ENCODE peak calls at places on chromosome 19, in seven cellular contexts. One of them, this sample, is unnamed.

GRCh38 chr19:40241809-40242384 is 15.4 kb upstream of the CCNP start:
- DNase-seq in cardiac muscle cell: no peak
- DNase-seq in brain microvascular endothelial cell: no peak
- DNase-seq in thoracic aorta: no peak
- DNase-seq in tibial artery: peak
- DNase-seq in heart left ventricle: peak
- DNase-seq in left lung: peak
- DNase-seq in this sample: peak

GRCh38 chr19:56105090-56105701 is 15.9 kb downstream of the ZNF787 start:
- DNase-seq in cardiac muscle cell: peak
- DNase-seq in brain microvascular endothelial cell: no peak
- DNase-seq in thoracic aorta: peak
- DNase-seq in tibial artery: peak
- DNase-seq in heart left ventricle: peak
- DNase-seq in left lung: peak
- DNase-seq in this sample: peak

GRCh38 chr19:40633207-40633606 is 32.0 kb downstream of the LTBP4 start:
- DNase-seq in cardiac muscle cell: no peak
- DNase-seq in brain microvascular endothelial cell: peak
- DNase-seq in thoracic aorta: no peak
- DNase-seq in tibial artery: no peak
- DNase-seq in heart left ventricle: no peak
- DNase-seq in left lung: no peak
- DNase-seq in this sample: no peak

GRCh38 chr19:47663911-47664771 is 49.1 kb upstream of the EHD2 start:
- DNase-seq in cardiac muscle cell: peak
- DNase-seq in brain microvascular endothelial cell: peak
- DNase-seq in thoracic aorta: peak
- DNase-seq in tibial artery: peak
- DNase-seq in heart left ventricle: peak
- DNase-seq in left lung: no peak
- DNase-seq in this sample: peak

GRCh38 chr19:10855879-10856522 is 7.8 kb downstream of the C19orf38 start:
- DNase-seq in cardiac muscle cell: peak
- DNase-seq in brain microvascular endothelial cell: no peak
- DNase-seq in thoracic aorta: no peak
- DNase-seq in tibial artery: no peak
- DNase-seq in heart left ventricle: no peak
- DNase-seq in left lung: no peak
- DNase-seq in this sample: no peak

GRCh38 chr19:58350001-58350801 is 3.1 kb downstream of the A1BG start:
- DNase-seq in cardiac muscle cell: no peak
- DNase-seq in brain microvascular endothelial cell: no peak
- DNase-seq in thoracic aorta: no peak
- DNase-seq in tibial artery: no peak
- DNase-seq in heart left ventricle: no peak
- DNase-seq in left lung: no peak
- DNase-seq in this sample: no peak

GRCh38 chr19:33948651-33949335 is 152.1 kb downstream of the KCTD15 start:
- DNase-seq in cardiac muscle cell: no peak
- DNase-seq in brain microvascular endothelial cell: no peak
- DNase-seq in thoracic aorta: no peak
- DNase-seq in tibial artery: no peak
- DNase-seq in heart left ventricle: no peak
- DNase-seq in left lung: no peak
- DNase-seq in this sample: no peak

GRCh38 chr19:38713227-38713649 is 31.0 kb downstream of the CAPN12 start:
- DNase-seq in cardiac muscle cell: no peak
- DNase-seq in brain microvascular endothelial cell: no peak
- DNase-seq in thoracic aorta: no peak
- DNase-seq in tibial artery: peak
- DNase-seq in heart left ventricle: peak
- DNase-seq in left lung: no peak
- DNase-seq in this sample: peak

GRCh38 chr19:49165111-49165750 is 7.6 kb downstream of the TRPM4 start:
- DNase-seq in cardiac muscle cell: peak
- DNase-seq in brain microvascular endothelial cell: peak
- DNase-seq in thoracic aorta: no peak
- DNase-seq in tibial artery: peak
- DNase-seq in heart left ventricle: peak
- DNase-seq in left lung: no peak
- DNase-seq in this sample: peak

GRCh38 chr19:53254451-53255341 is at the start of gene ZNF677:
- DNase-seq in cardiac muscle cell: peak
- DNase-seq in brain microvascular endothelial cell: peak
- DNase-seq in thoracic aorta: peak
- DNase-seq in tibial artery: peak
- DNase-seq in heart left ventricle: peak
- DNase-seq in left lung: peak
- DNase-seq in this sample: peak

GRCh38 chr19:35495107-35496064 is 5.1 kb upstream of the KRTDAP start:
- DNase-seq in cardiac muscle cell: peak
- DNase-seq in brain microvascular endothelial cell: peak
- DNase-seq in thoracic aorta: peak
- DNase-seq in tibial artery: peak
- DNase-seq in heart left ventricle: peak
- DNase-seq in left lung: peak
- DNase-seq in this sample: peak

GRCh38 chr19:43482193-43482592 is 16.8 kb upstream of the LYPD3 start:
- DNase-seq in cardiac muscle cell: no peak
- DNase-seq in brain microvascular endothelial cell: no peak
- DNase-seq in thoracic aorta: no peak
- DNase-seq in tibial artery: no peak
- DNase-seq in heart left ventricle: no peak
- DNase-seq in left lung: peak
- DNase-seq in this sample: no peak

GRCh38 chr19:45442927-45443461 is 19.3 kb upstream of the ERCC1 start:
- DNase-seq in cardiac muscle cell: no peak
- DNase-seq in brain microvascular endothelial cell: peak
- DNase-seq in thoracic aorta: no peak
- DNase-seq in tibial artery: peak
- DNase-seq in heart left ventricle: peak
- DNase-seq in left lung: peak
- DNase-seq in this sample: peak

GRCh38 chr19:30884146-30884812 is 465.0 kb downstream of the TSHZ3 start:
- DNase-seq in cardiac muscle cell: no peak
- DNase-seq in brain microvascular endothelial cell: no peak
- DNase-seq in thoracic aorta: no peak
- DNase-seq in tibial artery: no peak
- DNase-seq in heart left ventricle: no peak
- DNase-seq in left lung: no peak
- DNase-seq in this sample: no peak

GRCh38 chr19:53971608-53972007 is 8.9 kb downstream of the CACNG8 start:
- DNase-seq in cardiac muscle cell: no peak
- DNase-seq in brain microvascular endothelial cell: no peak
- DNase-seq in thoracic aorta: no peak
- DNase-seq in tibial artery: no peak
- DNase-seq in heart left ventricle: no peak
- DNase-seq in left lung: no peak
- DNase-seq in this sample: no peak

GRCh38 chr19:57642396-57643046 is 9.6 kb downstream of the ZNF211 start:
- DNase-seq in cardiac muscle cell: no peak
- DNase-seq in brain microvascular endothelial cell: no peak
- DNase-seq in thoracic aorta: no peak
- DNase-seq in tibial artery: no peak
- DNase-seq in heart left ventricle: no peak
- DNase-seq in left lung: no peak
- DNase-seq in this sample: no peak

GRCh38 chr19:23817519-23817918 is 58.8 kb upstream of the ZNF681 start:
- DNase-seq in cardiac muscle cell: peak
- DNase-seq in brain microvascular endothelial cell: peak
- DNase-seq in thoracic aorta: no peak
- DNase-seq in tibial artery: no peak
- DNase-seq in heart left ventricle: peak
- DNase-seq in left lung: no peak
- DNase-seq in this sample: no peak

GRCh38 chr19:45271709-45272108 is 20.6 kb downstream of the MARK4 start:
- DNase-seq in cardiac muscle cell: no peak
- DNase-seq in brain microvascular endothelial cell: no peak
- DNase-seq in thoracic aorta: no peak
- DNase-seq in tibial artery: no peak
- DNase-seq in heart left ventricle: no peak
- DNase-seq in left lung: no peak
- DNase-seq in this sample: no peak

GRCh38 chr19:17097593-17098126 is 22.1 kb downstream of the MYO9B start:
- DNase-seq in cardiac muscle cell: peak
- DNase-seq in brain microvascular endothelial cell: no peak
- DNase-seq in thoracic aorta: no peak
- DNase-seq in tibial artery: no peak
- DNase-seq in heart left ventricle: no peak
- DNase-seq in left lung: no peak
- DNase-seq in this sample: no peak

GRCh38 chr19:4278926-4279529 is at the start of gene SHD:
- DNase-seq in cardiac muscle cell: peak
- DNase-seq in brain microvascular endothelial cell: no peak
- DNase-seq in thoracic aorta: no peak
- DNase-seq in tibial artery: no peak
- DNase-seq in heart left ventricle: no peak
- DNase-seq in left lung: no peak
- DNase-seq in this sample: no peak

GRCh38 chr19:6587998-6588507 is 2.9 kb downstream of the CD70 start:
- DNase-seq in cardiac muscle cell: no peak
- DNase-seq in brain microvascular endothelial cell: no peak
- DNase-seq in thoracic aorta: no peak
- DNase-seq in tibial artery: no peak
- DNase-seq in heart left ventricle: no peak
- DNase-seq in left lung: no peak
- DNase-seq in this sample: no peak

GRCh38 chr19:10334340-10335148 is 1.2 kb upstream of the RAVER1 start:
- DNase-seq in cardiac muscle cell: peak
- DNase-seq in brain microvascular endothelial cell: peak
- DNase-seq in thoracic aorta: peak
- DNase-seq in tibial artery: peak
- DNase-seq in heart left ventricle: peak
- DNase-seq in left lung: peak
- DNase-seq in this sample: peak

GRCh38 chr19:17681505-17682125 is 6.5 kb downstream of the UNC13A start:
- DNase-seq in cardiac muscle cell: peak
- DNase-seq in brain microvascular endothelial cell: peak
- DNase-seq in thoracic aorta: no peak
- DNase-seq in tibial artery: no peak
- DNase-seq in heart left ventricle: peak
- DNase-seq in left lung: no peak
- DNase-seq in this sample: peak

GRCh38 chr19:47158879-47159509 is 28.4 kb downstream of the SAE1 start:
- DNase-seq in cardiac muscle cell: no peak
- DNase-seq in brain microvascular endothelial cell: peak
- DNase-seq in thoracic aorta: no peak
- DNase-seq in tibial artery: no peak
- DNase-seq in heart left ventricle: no peak
- DNase-seq in left lung: no peak
- DNase-seq in this sample: no peak

GRCh38 chr19:4376991-4377781 is 23.2 kb downstream of the SH3GL1 start:
- DNase-seq in cardiac muscle cell: no peak
- DNase-seq in brain microvascular endothelial cell: no peak
- DNase-seq in thoracic aorta: no peak
- DNase-seq in tibial artery: no peak
- DNase-seq in heart left ventricle: no peak
- DNase-seq in left lung: peak
- DNase-seq in this sample: no peak

GRCh38 chr19:2268861-2269243 is 12.6 kb upstream of the JSRP1 start:
- DNase-seq in cardiac muscle cell: no peak
- DNase-seq in brain microvascular endothelial cell: no peak
- DNase-seq in thoracic aorta: no peak
- DNase-seq in tibial artery: no peak
- DNase-seq in heart left ventricle: no peak
- DNase-seq in left lung: peak
- DNase-seq in this sample: no peak
- H3K27ac ChIP-seq in cardiac muscle cell: no peak
- H3K27ac ChIP-seq in brain microvascular endothelial cell: peak
- H3K27ac ChIP-seq in thoracic aorta: no peak
- H3K27ac ChIP-seq in tibial artery: peak
- H3K27ac ChIP-seq in heart left ventricle: peak
- H3K27ac ChIP-seq in left lung: peak
- H3K27ac ChIP-seq in this sample: peak

DNA sequence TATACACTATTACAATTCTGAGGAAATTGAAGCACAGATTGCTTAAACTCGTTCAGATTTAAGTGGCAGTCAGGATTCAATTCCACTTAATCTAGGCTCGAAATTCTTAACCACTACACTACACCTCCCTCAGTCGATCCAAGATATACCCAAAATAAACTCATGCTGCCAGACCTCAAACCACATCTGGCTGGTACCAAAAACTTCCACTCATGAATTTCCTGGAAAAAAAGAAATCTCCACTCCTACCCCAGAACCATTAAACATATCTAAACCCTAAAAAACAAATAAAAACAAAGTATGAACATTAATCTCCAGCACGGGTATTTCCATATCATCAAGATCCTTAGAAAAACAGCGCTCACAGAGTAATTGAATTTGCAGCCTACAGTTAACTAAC is 1.1 kb downstream of the ZFP30 start:
- DNase-seq in cardiac muscle cell: no peak
- DNase-seq in brain microvascular endothelial cell: no peak
- DNase-seq in thoracic aorta: no peak
- DNase-seq in tibial artery: no peak
- DNase-seq in heart left ventricle: no peak
- DNase-seq in left lung: no peak
- DNase-seq in this sample: no peak
- H3K27ac ChIP-seq in cardiac muscle cell: peak
- H3K27ac ChIP-seq in brain microvascular endothelial cell: peak
- H3K27ac ChIP-seq in thoracic aorta: peak
- H3K27ac ChIP-seq in tibial artery: peak
- H3K27ac ChIP-seq in heart left ventricle: peak
- H3K27ac ChIP-seq in left lung: peak
- H3K27ac ChIP-seq in this sample: peak

DNA sequence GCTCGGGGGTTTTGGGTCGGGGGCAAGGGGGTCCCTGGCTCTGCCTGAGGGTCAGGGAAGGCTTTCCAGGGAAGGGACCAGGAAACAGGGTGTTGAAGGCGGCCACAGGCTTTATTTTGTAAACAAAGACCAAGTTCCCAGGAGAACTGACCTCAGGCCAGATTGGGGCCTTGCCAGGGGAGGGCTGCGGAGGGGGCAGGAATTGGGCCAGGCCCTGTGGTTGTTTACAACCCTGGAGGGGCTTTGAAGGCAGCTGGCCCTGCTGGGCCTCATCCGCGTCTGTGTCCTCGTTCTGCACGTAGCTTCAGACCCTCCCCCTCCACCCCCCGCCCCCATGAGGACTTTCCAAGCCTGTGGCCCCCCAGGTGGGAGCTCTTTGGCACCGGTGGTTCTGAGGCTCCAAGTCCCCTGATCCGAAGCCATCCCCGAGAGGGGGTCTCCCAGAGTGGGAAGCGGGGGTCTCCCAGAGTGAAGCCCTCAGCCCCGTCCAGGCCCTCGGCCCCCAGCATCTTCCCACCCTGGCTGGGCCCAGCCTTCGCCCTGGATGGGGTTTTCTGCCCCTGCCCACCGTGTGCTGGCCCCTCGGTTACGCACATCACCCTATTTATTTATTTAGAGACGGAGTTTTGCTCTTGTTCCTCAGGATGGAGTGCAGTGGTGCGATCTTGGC is 13.5 kb upstream of the BSG start:
- DNase-seq in cardiac muscle cell: no peak
- DNase-seq in brain microvascular endothelial cell: no peak
- DNase-seq in thoracic aorta: no peak
- DNase-seq in tibial artery: no peak
- DNase-seq in heart left ventricle: peak
- DNase-seq in left lung: peak
- DNase-seq in this sample: no peak
- H3K27ac ChIP-seq in cardiac muscle cell: no peak
- H3K27ac ChIP-seq in brain microvascular endothelial cell: no peak
- H3K27ac ChIP-seq in thoracic aorta: no peak
- H3K27ac ChIP-seq in tibial artery: no peak
- H3K27ac ChIP-seq in heart left ventricle: peak
- H3K27ac ChIP-seq in left lung: no peak
- H3K27ac ChIP-seq in this sample: peak

GRCh38 chr19:21321996-21322395 is 7.2 kb downstream of the ZNF708 start:
- DNase-seq in cardiac muscle cell: peak
- DNase-seq in brain microvascular endothelial cell: peak
- DNase-seq in thoracic aorta: no peak
- DNase-seq in tibial artery: no peak
- DNase-seq in heart left ventricle: no peak
- DNase-seq in left lung: no peak
- DNase-seq in this sample: no peak
- H3K27ac ChIP-seq in cardiac muscle cell: peak
- H3K27ac ChIP-seq in brain microvascular endothelial cell: peak
- H3K27ac ChIP-seq in thoracic aorta: no peak
- H3K27ac ChIP-seq in tibial artery: no peak
- H3K27ac ChIP-seq in heart left ventricle: peak
- H3K27ac ChIP-seq in left lung: no peak
- H3K27ac ChIP-seq in this sample: peak